ENCODE peak calls at places on chromosomes 12 and 14, in eight cellular contexts. Y is endothelial cell of umbilical vein, E is HCT116, H is mammary epithelial cell, U is ovary, Q is A549, R is sigmoid colon, C is OCI-LY7. T is an unnamed sample.

GRCh38 chr12:18145924-18146323 is 55.9 kb upstream of the RERGL start:
- DNase-seq in H (no peak), Q (no peak), R (no peak), Y (no peak), C (no peak), E (no peak), U (no peak), T (no peak)

GRCh38 chr12:2998789-2999264 is 39.6 kb downstream of the TEAD4 start:
- DNase-seq in Y (no peak), E (no peak), U (peak; percentile 65), R (no peak), Q (no peak), H (no peak), C (no peak), T (peak; percentile 12)

GRCh38 chr12:40202095-40203059 is 22.4 kb upstream of the LRRK2 start:
- DNase-seq in U (no peak), R (no peak), H (no peak), Q (no peak), E (no peak), Y (peak; percentile 48), C (no peak), T (no peak)

GRCh38 chr12:90172524-90172923 is 463.9 kb upstream of the ATP2B1 start:
- DNase-seq in U (no peak), E (no peak), Y (no peak), Q (no peak), R (no peak), C (no peak), H (no peak), T (no peak)

GRCh38 chr12:127178039-127178438 is 1088.9 kb upstream of the TMEM132C start:
- DNase-seq in E (no peak), Q (no peak), Y (no peak), U (no peak), C (no peak), R (no peak), H (no peak), T (no peak)

GRCh38 chr12:76768566-76768965 is 4.7 kb downstream of the ZDHHC17 start:
- DNase-seq in E (no peak), H (no peak), Q (no peak), U (no peak), C (no peak), R (no peak), Y (no peak), T (no peak)

GRCh38 chr14:58738189-58738836 is 100.6 kb downstream of the DACT1 start:
- DNase-seq in R (no peak), U (no peak), Y (no peak), C (no peak), H (peak; percentile 81), Q (no peak), E (no peak), T (peak; percentile 30)

GRCh38 chr12:109053382-109054123 is 1.2 kb downstream of the USP30 start:
- DNase-seq in H (peak; percentile 4), Y (no peak), R (no peak), C (peak; percentile 58), U (no peak), E (no peak), Q (no peak), T (peak; percentile 2)

GRCh38 chr14:77303417-77304156 is 17.1 kb downstream of the POMT2 start:
- DNase-seq in R (no peak), H (peak; percentile 98), E (peak; percentile 54), U (no peak), Y (peak; percentile 96), Q (peak; percentile 92), C (no peak), T (peak; percentile 94)

DNA sequence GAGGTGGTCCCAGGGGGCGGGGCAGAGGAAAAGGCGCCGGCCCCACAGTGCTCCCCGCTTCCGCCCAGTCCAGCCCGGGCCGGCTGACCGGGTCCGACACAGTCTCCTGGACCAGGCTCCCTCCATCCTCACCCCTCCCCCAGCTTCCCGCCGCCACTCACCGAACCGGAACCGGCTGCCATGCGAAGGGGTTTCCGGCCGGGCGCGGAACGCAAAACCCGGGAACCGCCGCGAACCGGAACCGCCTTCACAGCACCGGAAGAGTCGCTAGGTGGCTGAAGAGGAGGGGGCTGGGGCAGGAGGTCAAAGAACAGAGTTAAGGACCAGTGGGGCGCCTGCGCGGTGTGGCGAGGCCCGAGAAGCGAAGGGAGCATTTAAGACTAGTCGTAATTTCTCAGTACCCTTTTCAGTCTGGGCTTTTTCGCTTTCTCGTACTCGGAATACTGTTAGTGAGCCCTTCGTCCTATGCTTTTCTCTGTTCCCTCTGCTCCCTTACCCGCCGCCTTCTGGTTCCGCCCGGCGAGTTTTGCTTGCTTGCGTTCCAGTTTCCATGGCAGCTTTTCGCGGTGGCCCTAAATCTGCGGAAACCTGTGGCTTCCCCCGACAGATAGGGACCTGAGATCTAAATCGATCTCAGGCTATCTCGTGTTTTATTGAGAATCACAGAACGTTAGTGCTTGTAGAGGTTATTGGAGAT is at the start of gene SENP1:
- DNase-seq in H (peak; percentile 85), Y (peak; percentile 85), U (peak; percentile 93), C (peak; percentile 92), E (peak; percentile 78), R (peak; percentile 93), Q (peak; percentile 86), T (peak; percentile 81)
- TF ChIP-seq CTCF in H (peak; percentile 28), Y (peak; percentile 11), U (peak; percentile 48), C (no peak), E (no peak), R (no peak), Q (no peak), T (no peak)

GRCh38 chr14:101202627-101203404 is 299.3 kb upstream of the RTL1 start:
- DNase-seq in Y (no peak), E (no peak), Q (no peak), U (no peak), R (peak; percentile 39), C (no peak), H (no peak), T (no peak)
- H3K27ac ChIP-seq in Y (no peak overlapping the region), E (no peak overlapping the region), Q (no peak overlapping the region), U (no peak overlapping the region), R (no peak overlapping the region), C (no peak overlapping the region), H (no peak overlapping the region), T (no peak overlapping the region)

GRCh38 chr12:14243941-14244340 is 121.5 kb upstream of the ATF7IP start:
- DNase-seq in Y (no peak), E (no peak), H (no peak), C (no peak), R (no peak), U (no peak), Q (no peak), T (no peak)

GRCh38 chr12:14238224-14238792 is 127.2 kb upstream of the ATF7IP start:
- DNase-seq in Q (no peak), R (no peak), Y (peak; percentile 47), E (no peak), C (peak; percentile 61), U (no peak), H (no peak), T (no peak)

GRCh38 chr12:14240873-14241220 is 124.6 kb upstream of the ATF7IP start:
- DNase-seq in H (no peak), E (no peak), R (no peak), Y (no peak), U (no peak), Q (no peak), C (no peak), T (no peak)

GRCh38 chr12:14239935-14240872 is 125.3 kb upstream of the ATF7IP start:
- DNase-seq in H (no peak), Q (no peak), E (no peak), U (no peak), R (no peak), C (peak; percentile 76), Y (no peak), T (no peak)

DNA sequence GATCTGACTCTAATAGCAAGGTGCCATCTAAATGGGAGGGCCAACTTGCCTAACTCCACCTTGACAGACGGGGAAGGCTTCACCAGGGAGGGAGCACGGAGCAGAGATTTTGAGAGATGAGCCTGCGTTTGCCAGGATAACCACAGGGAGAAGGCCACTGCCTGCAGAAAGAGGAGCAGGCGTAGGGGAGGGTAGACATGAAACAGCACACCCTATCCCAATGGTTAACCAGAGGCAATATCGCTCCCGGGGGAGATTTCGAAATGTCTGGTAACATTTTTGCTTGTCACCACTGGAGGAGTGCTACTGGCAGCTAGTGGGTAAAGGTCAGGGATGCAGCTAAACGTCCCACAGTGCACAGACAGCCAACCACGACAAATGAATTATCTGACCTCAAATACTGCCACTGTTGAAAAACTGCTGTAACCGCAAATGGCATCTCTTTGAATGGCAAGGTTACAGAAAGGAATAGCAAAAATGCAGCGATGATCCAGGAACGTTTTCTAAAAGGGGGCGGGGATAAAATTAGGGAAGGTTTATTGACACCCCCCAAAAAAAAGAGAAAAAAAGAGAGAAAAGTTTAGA is 126.0 kb upstream of the ATF7IP start:
- DNase-seq in Y (no peak), C (peak; percentile 75), U (no peak), Q (no peak), H (peak; percentile 46), E (no peak), R (no peak), T (no peak)
- TF ChIP-seq CTCF in Y (no peak), C (peak; percentile 60), U (no peak), Q (no peak), H (peak; percentile 18), E (no peak), R (no peak), T (no peak)

GRCh38 chr12:93018610-93019009 is 89.5 kb upstream of the EEA1 start:
- DNase-seq in Y (no peak), Q (no peak), E (no peak), U (no peak), R (no peak), C (no peak), H (no peak), T (no peak)
- H3K27ac ChIP-seq in Y (no peak overlapping the region), Q (no peak overlapping the region), E (no peak overlapping the region), U (no peak overlapping the region), R (no peak overlapping the region), C (no peak overlapping the region), H (no peak overlapping the region), T (no peak overlapping the region)

DNA sequence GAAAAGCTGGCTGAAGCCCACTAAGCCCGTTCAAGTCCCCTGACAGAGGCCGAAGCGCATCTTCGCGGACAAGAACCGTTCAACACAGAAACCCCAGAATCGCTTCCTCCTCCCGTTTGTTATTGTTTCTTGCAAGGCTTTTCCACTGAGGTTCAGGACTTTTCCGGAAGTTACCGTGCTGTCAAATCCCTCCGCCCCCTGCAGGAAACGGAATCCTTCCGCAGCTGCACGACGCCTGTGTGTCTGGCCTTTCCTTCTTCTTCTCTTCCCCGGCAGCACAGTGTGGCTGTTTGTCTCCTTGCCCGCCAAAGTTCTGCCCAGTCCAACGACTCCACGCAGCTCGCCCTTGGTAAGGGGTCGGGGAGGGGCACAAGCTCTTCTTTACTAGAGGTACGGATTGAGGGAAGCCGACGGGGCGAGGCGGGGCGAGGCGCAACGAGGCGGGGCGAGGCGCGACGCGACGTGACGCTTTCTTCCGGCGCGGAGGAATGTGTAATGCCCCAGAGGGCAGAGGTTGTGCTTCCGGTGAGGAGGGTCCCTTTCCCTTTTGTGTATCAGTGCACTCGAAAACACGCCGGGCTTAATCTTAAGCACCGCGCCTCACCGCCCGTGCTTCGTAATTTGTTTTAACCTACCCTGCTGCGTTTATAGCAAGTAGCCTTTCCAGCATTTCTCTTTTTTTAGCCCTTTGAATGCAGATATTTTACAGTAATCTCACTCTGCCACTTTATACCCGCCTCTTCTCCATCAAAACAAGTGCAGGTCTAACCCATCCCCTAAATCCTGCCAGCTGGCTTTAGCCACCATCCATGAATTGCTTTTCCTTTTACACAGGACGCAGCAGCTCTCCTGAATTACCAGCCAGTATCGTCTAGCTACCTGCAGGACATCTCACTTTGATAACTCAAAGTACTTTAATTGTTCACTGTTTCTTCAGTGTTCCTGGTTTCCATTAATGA is at the start of gene KDM5A:
- DNase-seq in R (peak; percentile 95), H (peak; percentile 95), Q (peak; percentile 92), C (peak; percentile 96), Y (peak; percentile 94), E (peak; percentile 90), U (peak; percentile 91), T (peak; percentile 88)
- TF ChIP-seq CTCF in R (no peak), H (no peak), Q (no peak), C (no peak), Y (no peak), E (no peak), U (peak; percentile 21), T (no peak)

GRCh38 chr12:30926243-30927209 is at the start of gene TSPAN11:
- DNase-seq in Y (peak; percentile 48), U (peak; percentile 44), H (no peak), E (no peak), R (no peak), Q (no peak), C (no peak), T (peak; percentile 14)
- H3K27ac ChIP-seq in Y (peak within 1 kb of the TSS; percentile 7), U (no peak within 1 kb of the TSS), H (no peak within 1 kb of the TSS), E (no peak within 1 kb of the TSS), R (peak within 1 kb of the TSS; percentile 14), Q (peak within 1 kb of the TSS; percentile 26), C (no peak within 1 kb of the TSS), T (no peak within 1 kb of the TSS)